ENCODE peak calls at places on chromosome 1, in six cellular contexts. M is hepatocyte, Y is DMS53, F is AG10803, G is SHP77, A is HTR-8/SVneo. Q is an unnamed sample.

GRCh38 chr1:201085902-201086735 is 26.1 kb downstream of the CACNA1S start:
- DNase-seq in A (peak; percentile 85), M (peak; percentile 70), Y (peak; percentile 85), G (peak; percentile 14), F (peak; percentile 45), Q (peak; percentile 36)

GRCh38 chr1:6274102-6274501 is 13.2 kb upstream of the GPR153 start:
- DNase-seq in Y (no peak), F (no peak), G (no peak), M (no peak), A (no peak), Q (no peak)

GRCh38 chr1:12486401-12487005 is 131.5 kb downstream of the DHRS3 start:
- DNase-seq in M (no peak), A (no peak), Y (peak; percentile 33), G (no peak), F (peak; percentile 54), Q (peak; percentile 50)

GRCh38 chr1:69824932-69825331 is 257.2 kb downstream of the LRRC7 start:
- DNase-seq in F (peak; percentile 26), A (no peak), Y (no peak), G (no peak), M (no peak), Q (no peak)

GRCh38 chr1:150970818-150971582 is 3.6 kb downstream of the CERS2 start:
- DNase-seq in G (no peak), F (peak; percentile 63), Y (no peak), A (no peak), M (peak; percentile 90), Q (peak; percentile 90)

GRCh38 chr1:185917646-185918045 is 183.5 kb downstream of the HMCN1 start:
- DNase-seq in F (peak; percentile 55), A (no peak), Y (no peak), M (peak; percentile 60), G (no peak), Q (peak; percentile 53)

GRCh38 chr1:183635112-183635605 is 424 bp downstream of the ARPC5 start:
- DNase-seq in Y (peak; percentile 75), G (no peak), M (peak; percentile 65), A (no peak), F (peak; percentile 21), Q (peak; percentile 20)

GRCh38 chr1:63522891-63523728 is at the start of the genes EFCAB7 and ITGB3BP:
- DNase-seq in F (peak; percentile 93), G (peak; percentile 96), M (peak; percentile 93), A (peak; percentile 77), Y (peak; percentile 100), Q (peak; percentile 97)

GRCh38 chr1:31191281-31191680 is 48.4 kb downstream of the NKAIN1 start:
- DNase-seq in G (no peak), A (no peak), Y (no peak), F (no peak), M (no peak), Q (no peak)